ENCODE peak calls at places on chromosomes 16 and 17, in six cellular contexts. P is H9, J is HCT116, Q is RWPE1, I is stomach, Y is A673. G is an unnamed sample.

GRCh38 chr17:57213180-57213825 is 43.0 kb upstream of the MSI2 start:
- DNase-seq in Y (no peak), I (no peak), Q (peak), J (no peak), P (no peak), G (peak)

GRCh38 chr17:19709841-19710240 is 6.5 kb downstream of the SLC47A2 start:
- DNase-seq in Q (no peak), Y (no peak), P (peak), I (no peak), J (no peak), G (no peak)

GRCh38 chr16:13439766-13440165 is 480.2 kb upstream of the ERCC4 start:
- DNase-seq in I (no peak), Q (no peak), J (no peak), Y (no peak), P (no peak), G (no peak)

GRCh38 chr16:9567674-9568073 is 476.2 kb downstream of the HAPSTR1 start:
- DNase-seq in Q (no peak), J (no peak), Y (peak), P (no peak), I (no peak), G (no peak)

GRCh38 chr16:56789360-56789759 is 59.4 kb downstream of the NUP93 start:
- DNase-seq in P (no peak), J (peak), Q (peak), Y (peak), I (peak), G (peak)

GRCh38 chr17:52105601-52106000 is 52.9 kb downstream of the CA10 start:
- DNase-seq in J (no peak), I (no peak), Y (no peak), P (no peak), Q (no peak), G (no peak)

GRCh38 chr17:82795615-82796014 is 43.8 kb downstream of the TBCD start:
- DNase-seq in Q (no peak), I (no peak), P (no peak), J (no peak), Y (no peak), G (no peak)

GRCh38 chr16:2296662-2297505 is 29.0 kb upstream of the RNPS1 start:
- DNase-seq in Y (peak), Q (no peak), J (peak), I (peak), P (peak), G (peak)

GRCh38 chr17:67129283-67129682 is 84.9 kb downstream of the CACNG1 start:
- DNase-seq in I (no peak), Y (no peak), P (no peak), Q (no peak), J (no peak), G (no peak)

GRCh38 chr17:5370411-5370810 is 49.1 kb downstream of the NUP88 start:
- DNase-seq in J (no peak), Y (no peak), I (no peak), P (no peak), Q (no peak), G (no peak)

GRCh38 chr17:65265276-65265675 is 128.1 kb downstream of the RGS9 start:
- DNase-seq in Y (no peak), Q (no peak), I (no peak), P (no peak), J (no peak), G (no peak)

GRCh38 chr17:79796570-79797491 is at the start of gene CBX8:
- DNase-seq in Y (peak), P (peak), I (peak), Q (peak), J (peak), G (peak)

GRCh38 chr17:79795795-79796569 is 895 bp downstream of the CBX8 start:
- DNase-seq in P (no peak), J (no peak), Y (no peak), Q (no peak), I (no peak), G (no peak)

GRCh38 chr17:79793924-79794304 is 3.0 kb downstream of the CBX8 start:
- DNase-seq in Y (peak), Q (no peak), P (peak), I (no peak), J (peak), G (no peak)

GRCh38 chr17:79792984-79793923 is 3.6 kb downstream of the CBX8 start:
- DNase-seq in Y (peak), P (no peak), I (no peak), Q (no peak), J (no peak), G (no peak)

GRCh38 chr17:79794659-79795511 is 2.0 kb downstream of the CBX8 start:
- DNase-seq in I (no peak), P (peak), Q (no peak), Y (no peak), J (no peak), G (no peak)
- TF ChIP-seq CTCF in I (no peak), P (no peak), Q (no peak), Y (no peak), J (no peak), G (no peak)

GRCh38 chr16:66924527-66925321 is 611 bp downstream of the RRAD start:
- DNase-seq in I (peak), J (no peak), Q (no peak), Y (no peak), P (peak), G (no peak)
- TF ChIP-seq CTCF in I (peak), J (no peak), Q (peak), Y (peak), P (peak), G (no peak)

DNA sequence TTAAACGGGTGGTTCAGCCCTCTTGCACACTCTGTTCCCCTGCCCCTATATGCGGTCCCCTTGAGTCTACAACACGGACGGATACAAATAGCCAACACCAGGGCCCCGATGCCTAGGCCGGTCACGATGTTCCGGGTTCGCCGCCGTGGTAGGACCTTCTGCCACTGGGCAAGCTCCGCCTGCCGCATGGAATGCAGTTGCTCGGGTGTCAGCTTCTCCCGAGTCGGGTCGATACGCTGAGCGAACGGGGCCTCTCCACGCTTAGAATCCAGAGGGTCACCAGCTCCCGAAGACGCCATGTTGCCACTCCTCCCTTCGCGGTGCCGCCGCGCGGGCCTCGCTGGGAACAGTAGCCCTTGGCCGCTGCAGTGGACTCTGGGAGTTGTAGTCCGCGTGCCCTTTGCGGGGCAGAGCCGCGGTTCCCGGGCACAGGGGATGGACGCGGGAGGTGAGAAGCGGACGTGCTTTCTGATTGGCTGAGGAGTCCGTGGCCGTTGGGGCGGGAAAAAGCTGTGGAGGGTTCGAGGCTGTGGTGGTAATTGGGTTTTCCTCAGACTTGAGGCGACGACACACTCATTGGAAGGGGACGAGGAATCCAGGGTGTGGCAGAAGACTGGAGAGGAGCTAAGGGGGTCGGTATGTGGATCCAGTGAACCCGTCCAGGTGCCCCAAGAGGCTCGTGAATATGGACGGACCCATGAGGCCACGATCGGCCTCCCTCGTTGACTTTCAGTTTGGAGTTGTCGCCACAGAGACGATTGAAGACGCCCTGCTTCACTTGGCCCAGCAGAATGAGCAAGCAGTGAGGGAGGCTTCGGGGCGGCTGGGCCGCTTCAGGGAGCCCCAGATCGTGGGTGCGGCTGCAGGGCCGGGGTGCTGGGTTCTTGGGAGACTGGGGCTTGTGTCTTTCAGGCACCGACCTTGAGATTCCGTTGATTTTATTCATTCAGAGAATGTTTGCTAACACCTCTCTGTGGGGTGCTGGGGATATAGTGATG is at the start of the genes CNTD1 and COA3:
- DNase-seq in Q (peak), Y (peak), J (peak), I (peak), P (peak), G (peak)
- TF ChIP-seq CTCF in Q (no peak), Y (no peak), J (no peak), I (no peak), P (peak), G (no peak)

GRCh38 chr17:78314683-78315354 is 45.1 kb downstream of the SOCS3 start:
- DNase-seq in Y (peak), J (no peak), P (no peak), I (no peak), Q (no peak), G (no peak)
- TF ChIP-seq CTCF in Y (peak), J (peak), P (peak), I (no peak), Q (no peak), G (no peak)

GRCh38 chr16:75488322-75488721 is 6.9 kb downstream of the CHST6 start:
- DNase-seq in Q (no peak), J (no peak), Y (no peak), P (no peak), I (no peak), G (no peak)

GRCh38 chr16:75485230-75486013 is 9.8 kb downstream of the CHST6 start:
- DNase-seq in Y (no peak), P (no peak), Q (no peak), I (no peak), J (no peak), G (no peak)

GRCh38 chr16:75483222-75483621 is 12.0 kb downstream of the CHST6 start:
- DNase-seq in J (peak), Q (peak), Y (no peak), P (no peak), I (no peak), G (peak)

GRCh38 chr16:75486666-75487313 is 8.5 kb downstream of the CHST6 start:
- DNase-seq in J (no peak), Y (no peak), P (no peak), Q (no peak), I (no peak), G (no peak)

DNA sequence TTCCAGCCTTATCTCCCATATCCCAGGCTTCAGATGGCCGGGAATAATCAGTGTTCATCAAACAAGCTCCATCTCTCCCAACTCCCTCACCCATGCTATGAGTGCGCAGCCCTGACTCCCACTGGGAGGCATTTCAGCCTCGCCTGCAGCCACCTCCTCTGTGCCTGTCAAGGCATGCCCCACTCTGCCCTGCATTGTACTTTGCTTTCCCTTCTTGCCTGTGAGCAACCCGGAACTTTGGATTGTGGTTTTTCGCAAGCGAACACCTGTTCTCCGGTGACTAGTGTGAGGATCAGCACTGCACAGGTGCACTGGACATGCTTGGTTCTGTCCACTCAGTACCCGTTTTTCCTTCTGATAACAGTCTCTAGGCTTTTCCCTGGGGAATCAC is 9.2 kb downstream of the CHST6 start:
- DNase-seq in P (no peak), J (no peak), Q (peak), Y (no peak), I (no peak), G (peak)
- TF ChIP-seq CTCF in P (no peak), J (no peak), Q (no peak), Y (no peak), I (no peak), G (no peak)